ENCODE peak calls at places on chromosomes 11 and 22, in nine cellular contexts. D, N, M, U, E, S, Q, B and O are unnamed samples.

GRCh38 chr11:131683131-131683530 is 312.7 kb downstream of the NTM start:
- DNase-seq in D (no peak), N (no peak), M (no peak), U (no peak), E (no peak), S (no peak), Q (no peak), B (no peak), O (no peak)

GRCh38 chr11:1073851-1074243 is 827 bp upstream of the MUC2 start:
- DNase-seq in D (no peak), N (no peak), M (no peak), U (no peak), E (no peak), S (no peak), Q (no peak), B (no peak), O (no peak)

GRCh38 chr11:4448995-4449394 is at the start of gene OR52K2:
- DNase-seq in D (no peak), N (no peak), M (no peak), U (no peak), E (no peak), S (no peak), Q (no peak), B (no peak), O (no peak)

GRCh38 chr11:129620705-129621104 is 194.9 kb upstream of the TMEM45B start:
- DNase-seq in D (peak; percentile 57), N (peak; percentile 75), M (no peak), U (no peak), E (no peak), S (no peak), Q (no peak), B (no peak), O (no peak)

GRCh38 chr11:64538501-64538951 is 52.5 kb upstream of the SLC22A12 start:
- DNase-seq in D (no peak), N (no peak), M (no peak), U (no peak), E (no peak), S (no peak), Q (no peak), B (no peak), O (no peak)

GRCh38 chr22:44181912-44182590 is 1.3 kb downstream of the PARVG start:
- DNase-seq in D (no peak), N (no peak), M (no peak), U (no peak), E (peak; percentile 20), S (no peak), Q (no peak), B (no peak), O (no peak)

GRCh38 chr11:117820071-117820470 is 4.5 kb downstream of the FXYD2 start:
- DNase-seq in D (no peak), N (no peak), M (no peak), U (no peak), E (no peak), S (no peak), Q (peak; percentile 59), B (no peak), O (peak; percentile 22)

GRCh38 chr22:29243874-29244446 is 23.8 kb downstream of the RHBDD3 start:
- DNase-seq in D (no peak), N (no peak), M (no peak), U (no peak), E (no peak), S (no peak), Q (no peak), B (no peak), O (no peak)

GRCh38 chr11:78190374-78190773 is 1.7 kb downstream of the USP35 start:
- DNase-seq in D (no peak), N (no peak), M (peak; percentile 39), U (no peak), E (no peak), S (no peak), Q (no peak), B (no peak), O (no peak)

GRCh38 chr11:78188809-78189724 is at the start of gene USP35:
- DNase-seq in D (no peak), N (no peak), M (peak; percentile 30), U (no peak), E (no peak), S (peak; percentile 48), Q (no peak), B (no peak), O (no peak)

GRCh38 chr11:78188012-78188808 is at the start of gene KCTD21:
- DNase-seq in D (peak; percentile 97), N (peak; percentile 98), M (peak; percentile 96), U (peak; percentile 98), E (peak; percentile 87), S (peak; percentile 99), Q (peak; percentile 98), B (peak; percentile 95), O (peak; percentile 99)

GRCh38 chr11:78190871-78191538 is 2.3 kb downstream of the USP35 start:
- DNase-seq in D (no peak), N (no peak), M (peak; percentile 8), U (no peak), E (no peak), S (no peak), Q (no peak), B (no peak), O (no peak)

GRCh38 chr11:78189851-78190250 is 1.1 kb downstream of the USP35 start:
- DNase-seq in D (no peak), N (no peak), M (peak; percentile 32), U (no peak), E (no peak), S (no peak), Q (no peak), B (no peak), O (peak; percentile 50)
- H3K4me3 ChIP-seq in D (peak overlapping the region; percentile 83), N (no peak overlapping the region), M (peak overlapping the region; percentile 87), U (peak overlapping the region; percentile 89), E (no peak overlapping the region), S (peak overlapping the region; percentile 98), Q (peak overlapping the region; percentile 84), B (no peak overlapping the region), O (no peak overlapping the region)

DNA sequence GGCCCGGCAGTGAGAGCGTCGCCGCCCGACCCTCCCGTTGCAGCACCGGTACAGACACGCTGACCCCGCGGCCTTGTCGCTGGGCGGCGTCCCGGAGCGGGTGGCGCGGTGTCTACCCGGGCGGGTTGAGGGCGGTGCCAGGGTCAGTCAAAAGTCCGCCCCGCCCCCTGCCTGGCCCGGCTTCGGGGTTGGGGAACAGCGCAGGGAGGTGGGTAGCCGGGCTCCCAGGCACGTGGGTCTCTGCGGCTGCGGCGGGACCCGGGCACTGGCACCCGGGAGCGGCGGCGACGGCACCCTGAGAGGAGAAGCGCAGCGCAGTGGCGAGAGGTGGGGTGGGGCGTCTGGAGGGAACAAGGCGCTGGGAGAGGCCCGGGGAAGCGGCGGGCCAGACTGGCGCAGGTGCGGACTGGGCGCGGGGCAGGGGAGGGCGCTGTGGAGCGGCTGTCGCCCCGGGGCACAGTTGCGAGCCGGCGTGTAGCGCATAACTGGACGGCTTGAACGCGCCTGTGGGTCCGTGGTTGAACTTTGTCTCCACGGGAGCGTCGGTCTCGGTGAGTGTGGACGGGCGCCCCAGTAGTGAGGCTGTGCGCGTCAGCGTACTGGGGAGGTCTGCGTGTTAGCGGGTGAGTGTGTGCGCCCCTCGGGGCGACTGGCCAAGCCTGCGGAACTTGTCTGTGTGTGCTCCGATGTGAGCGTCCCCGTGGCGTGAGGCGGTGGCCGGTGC is at the start of gene P2RY2:
- DNase-seq in D (peak; percentile 38), N (peak; percentile 88), M (peak; percentile 46), U (peak; percentile 88), E (peak; percentile 15), S (peak; percentile 87), Q (peak; percentile 94), B (peak; percentile 67), O (peak; percentile 92)
- H3K4me1 ChIP-seq in D (no peaks in the 10 kb centered on the region), N (peaks cover 8% of the 10 kb centered on the region), M (peaks cover 13% of the 10 kb centered on the region), U (peaks cover 52% of the 10 kb centered on the region), E (no peaks in the 10 kb centered on the region), S (peaks cover 4% of the 10 kb centered on the region), Q (peaks cover 13% of the 10 kb centered on the region), B (peaks cover 16% of the 10 kb centered on the region), O (no peaks in the 10 kb centered on the region)

GRCh38 chr11:93330446-93330984 is at the start of gene DEUP1:
- DNase-seq in D (peak; percentile 17), N (peak; percentile 41), M (peak; percentile 40), U (peak; percentile 38), E (no peak), S (peak; percentile 59), Q (peak; percentile 79), B (peak; percentile 58), O (peak; percentile 85)

GRCh38 chr11:93326681-93327080 is 3.9 kb upstream of the DEUP1 start:
- DNase-seq in D (no peak), N (no peak), M (no peak), U (no peak), E (no peak), S (no peak), Q (no peak), B (no peak), O (no peak)

GRCh38 chr11:93329936-93330445 is 551 bp upstream of the DEUP1 start:
- DNase-seq in D (peak; percentile 9), N (no peak), M (no peak), U (no peak), E (no peak), S (peak; percentile 68), Q (peak; percentile 79), B (no peak), O (peak; percentile 19)
- H3K27me3 ChIP-seq in D (peaks cover 8% of the 10 kb centered on the region), N (no peaks in the 10 kb centered on the region), M (no peaks in the 10 kb centered on the region), U (peaks cover 28% of the 10 kb centered on the region), E (no peaks in the 10 kb centered on the region), S (peaks cover 28% of the 10 kb centered on the region), Q (peaks cover 49% of the 10 kb centered on the region), B (peaks cover 9% of the 10 kb centered on the region), O (no peaks in the 10 kb centered on the region)

GRCh38 chr22:39120983-39121382 is 23.9 kb downstream of the APOBEC3H start:
- DNase-seq in D (no peak), N (no peak), M (no peak), U (no peak), E (no peak), S (no peak), Q (no peak), B (no peak), O (no peak)

GRCh38 chr22:39115570-39115969 is 18.5 kb downstream of the APOBEC3H start:
- DNase-seq in D (no peak), N (no peak), M (no peak), U (no peak), E (no peak), S (no peak), Q (no peak), B (no peak), O (no peak)

GRCh38 chr22:39117585-39118191 is 20.6 kb downstream of the APOBEC3H start:
- DNase-seq in D (peak; percentile 38), N (no peak), M (no peak), U (no peak), E (peak; percentile 73), S (peak; percentile 85), Q (peak; percentile 83), B (no peak), O (no peak)

GRCh38 chr22:39114157-39114511 is 17.1 kb downstream of the APOBEC3H start:
- DNase-seq in D (no peak), N (no peak), M (no peak), U (no peak), E (no peak), S (peak; percentile 89), Q (peak; percentile 76), B (no peak), O (no peak)

DNA sequence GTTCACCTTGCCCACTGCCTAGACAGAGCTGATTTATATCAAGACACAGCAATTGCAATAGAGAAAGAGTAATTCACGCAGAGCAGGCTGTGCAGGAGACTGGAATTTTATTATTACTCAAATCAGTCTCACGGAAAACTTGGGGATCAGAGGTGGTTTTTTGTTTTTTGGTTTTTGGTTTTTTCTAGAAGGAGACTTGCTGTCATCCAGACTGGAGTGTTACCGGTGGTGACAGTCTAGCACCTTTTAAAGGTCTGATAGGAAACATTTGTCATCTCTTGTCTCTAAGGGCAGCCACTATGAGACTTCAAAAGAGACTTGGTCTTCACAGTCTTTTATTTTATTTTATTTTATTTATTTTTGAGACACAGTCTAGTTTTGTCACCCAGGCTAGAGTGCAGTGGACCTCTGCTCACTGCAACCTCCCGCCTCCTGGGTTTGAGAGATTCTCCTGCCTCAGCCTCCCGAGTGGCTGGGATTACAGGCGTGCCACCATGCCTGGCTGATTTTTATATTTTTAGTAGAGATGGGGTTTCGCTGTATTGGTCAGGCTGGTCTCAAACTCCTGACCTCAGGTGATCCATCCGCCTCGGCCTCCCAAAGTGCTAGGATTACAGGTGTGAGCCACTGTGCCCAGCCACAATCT is 19.1 kb downstream of the APOBEC3H start:
- DNase-seq in D (no peak), N (no peak), M (no peak), U (no peak), E (no peak), S (no peak), Q (peak; percentile 35), B (no peak), O (no peak)
- H3K4me3 ChIP-seq in D (no peak overlapping the region), N (no peak overlapping the region), M (no peak overlapping the region), U (no peak overlapping the region), E (no peak overlapping the region), S (no peak overlapping the region), Q (peak overlapping the region; percentile 67), B (no peak overlapping the region), O (no peak overlapping the region)